ENCODE peak calls at places on chromosomes 3 and 15, in seven cellular contexts. One of them, this sample, is unnamed.

GRCh38 chr15:51243774-51244173 is 94.6 kb downstream of the CYP19A1 start:
- DNase-seq in astrocyte of the spinal cord: peak
- DNase-seq in heart right ventricle: no peak
- DNase-seq in cardiac fibroblast: no peak
- DNase-seq in PC-3: peak
- DNase-seq in HL-60: no peak
- DNase-seq in fibroblast of pulmonary artery: no peak
- DNase-seq in this sample: peak

GRCh38 chr15:60134609-60135008 is 130.5 kb downstream of the FOXB1 start:
- DNase-seq in astrocyte of the spinal cord: no peak
- DNase-seq in heart right ventricle: no peak
- DNase-seq in cardiac fibroblast: no peak
- DNase-seq in PC-3: peak
- DNase-seq in HL-60: no peak
- DNase-seq in fibroblast of pulmonary artery: no peak
- DNase-seq in this sample: peak

GRCh38 chr3:66751842-66752241 is 246.3 kb upstream of the KBTBD8 start:
- DNase-seq in astrocyte of the spinal cord: no peak
- DNase-seq in heart right ventricle: no peak
- DNase-seq in cardiac fibroblast: no peak
- DNase-seq in PC-3: no peak
- DNase-seq in HL-60: no peak
- DNase-seq in fibroblast of pulmonary artery: no peak
- DNase-seq in this sample: no peak

GRCh38 chr3:29185706-29186105 is 95.2 kb upstream of the RBMS3 start:
- DNase-seq in astrocyte of the spinal cord: no peak
- DNase-seq in heart right ventricle: no peak
- DNase-seq in cardiac fibroblast: no peak
- DNase-seq in PC-3: peak
- DNase-seq in HL-60: no peak
- DNase-seq in fibroblast of pulmonary artery: no peak
- DNase-seq in this sample: no peak

GRCh38 chr15:34609658-34610057 is 26.2 kb upstream of the GOLGA8B start:
- DNase-seq in astrocyte of the spinal cord: no peak
- DNase-seq in heart right ventricle: no peak
- DNase-seq in cardiac fibroblast: no peak
- DNase-seq in PC-3: no peak
- DNase-seq in HL-60: peak
- DNase-seq in fibroblast of pulmonary artery: no peak
- DNase-seq in this sample: no peak

GRCh38 chr15:74225928-74226327 is 10.2 kb upstream of the CCDC33 start:
- DNase-seq in astrocyte of the spinal cord: no peak
- DNase-seq in heart right ventricle: no peak
- DNase-seq in cardiac fibroblast: no peak
- DNase-seq in PC-3: no peak
- DNase-seq in HL-60: no peak
- DNase-seq in fibroblast of pulmonary artery: no peak
- DNase-seq in this sample: no peak

GRCh38 chr15:76730262-76730661 is 174.9 kb downstream of the SCAPER start:
- DNase-seq in astrocyte of the spinal cord: peak
- DNase-seq in heart right ventricle: no peak
- DNase-seq in cardiac fibroblast: peak
- DNase-seq in PC-3: no peak
- DNase-seq in HL-60: no peak
- DNase-seq in fibroblast of pulmonary artery: peak
- DNase-seq in this sample: no peak

GRCh38 chr15:95086543-95087252 is 855.3 kb downstream of the MCTP2 start:
- DNase-seq in astrocyte of the spinal cord: peak
- DNase-seq in heart right ventricle: peak
- DNase-seq in cardiac fibroblast: peak
- DNase-seq in PC-3: no peak
- DNase-seq in HL-60: no peak
- DNase-seq in fibroblast of pulmonary artery: peak
- DNase-seq in this sample: peak

GRCh38 chr3:127037971-127038446 is 55.1 kb downstream of the PLXNA1 start:
- DNase-seq in astrocyte of the spinal cord: no peak
- DNase-seq in heart right ventricle: no peak
- DNase-seq in cardiac fibroblast: no peak
- DNase-seq in PC-3: no peak
- DNase-seq in HL-60: no peak
- DNase-seq in fibroblast of pulmonary artery: no peak
- DNase-seq in this sample: no peak

GRCh38 chr3:39255503-39256325 is 24.1 kb downstream of the CX3CR1 start:
- DNase-seq in astrocyte of the spinal cord: no peak
- DNase-seq in heart right ventricle: peak
- DNase-seq in cardiac fibroblast: no peak
- DNase-seq in PC-3: no peak
- DNase-seq in HL-60: peak
- DNase-seq in fibroblast of pulmonary artery: no peak
- DNase-seq in this sample: no peak

GRCh38 chr3:46461971-46462910 is 2.5 kb downstream of the LTF start:
- DNase-seq in astrocyte of the spinal cord: no peak
- DNase-seq in heart right ventricle: no peak
- DNase-seq in cardiac fibroblast: no peak
- DNase-seq in PC-3: peak
- DNase-seq in HL-60: peak
- DNase-seq in fibroblast of pulmonary artery: peak
- DNase-seq in this sample: peak

GRCh38 chr3:9012521-9012920 is 49.2 kb upstream of the RAD18 start:
- DNase-seq in astrocyte of the spinal cord: no peak
- DNase-seq in heart right ventricle: no peak
- DNase-seq in cardiac fibroblast: no peak
- DNase-seq in PC-3: peak
- DNase-seq in HL-60: no peak
- DNase-seq in fibroblast of pulmonary artery: no peak
- DNase-seq in this sample: no peak

GRCh38 chr3:141796436-141797166 is 33.4 kb downstream of the GRK7 start:
- DNase-seq in astrocyte of the spinal cord: peak
- DNase-seq in heart right ventricle: no peak
- DNase-seq in cardiac fibroblast: peak
- DNase-seq in PC-3: no peak
- DNase-seq in HL-60: peak
- DNase-seq in fibroblast of pulmonary artery: no peak
- DNase-seq in this sample: no peak

GRCh38 chr15:92813440-92813839 is 86.7 kb upstream of the CHD2 start:
- DNase-seq in astrocyte of the spinal cord: no peak
- DNase-seq in heart right ventricle: no peak
- DNase-seq in cardiac fibroblast: no peak
- DNase-seq in PC-3: no peak
- DNase-seq in HL-60: no peak
- DNase-seq in fibroblast of pulmonary artery: no peak
- DNase-seq in this sample: no peak

GRCh38 chr15:70559223-70559823 is 204.0 kb downstream of the UACA start:
- DNase-seq in astrocyte of the spinal cord: peak
- DNase-seq in heart right ventricle: peak
- DNase-seq in cardiac fibroblast: peak
- DNase-seq in PC-3: no peak
- DNase-seq in HL-60: peak
- DNase-seq in fibroblast of pulmonary artery: peak
- DNase-seq in this sample: no peak

GRCh38 chr3:134682196-134682880 is 31.5 kb upstream of the KY start:
- DNase-seq in astrocyte of the spinal cord: no peak
- DNase-seq in heart right ventricle: no peak
- DNase-seq in cardiac fibroblast: no peak
- DNase-seq in PC-3: no peak
- DNase-seq in HL-60: no peak
- DNase-seq in fibroblast of pulmonary artery: no peak
- DNase-seq in this sample: no peak

GRCh38 chr3:12902181-12902999 is 61.0 kb upstream of the RPL32 start:
- DNase-seq in astrocyte of the spinal cord: no peak
- DNase-seq in heart right ventricle: no peak
- DNase-seq in cardiac fibroblast: no peak
- DNase-seq in PC-3: no peak
- DNase-seq in HL-60: peak
- DNase-seq in fibroblast of pulmonary artery: no peak
- DNase-seq in this sample: no peak

GRCh38 chr15:29569533-29570092 is 252.7 kb downstream of the TJP1 start:
- DNase-seq in astrocyte of the spinal cord: no peak
- DNase-seq in heart right ventricle: no peak
- DNase-seq in cardiac fibroblast: no peak
- DNase-seq in PC-3: no peak
- DNase-seq in HL-60: no peak
- DNase-seq in fibroblast of pulmonary artery: no peak
- DNase-seq in this sample: no peak

GRCh38 chr3:105827959-105828358 is 40.9 kb downstream of the CBLB start:
- DNase-seq in astrocyte of the spinal cord: peak
- DNase-seq in heart right ventricle: peak
- DNase-seq in cardiac fibroblast: peak
- DNase-seq in PC-3: peak
- DNase-seq in HL-60: no peak
- DNase-seq in fibroblast of pulmonary artery: peak
- DNase-seq in this sample: peak

GRCh38 chr15:33068007-33068441 is 126.5 kb downstream of the FMN1 start:
- DNase-seq in astrocyte of the spinal cord: peak
- DNase-seq in heart right ventricle: peak
- DNase-seq in cardiac fibroblast: no peak
- DNase-seq in PC-3: peak
- DNase-seq in HL-60: peak
- DNase-seq in fibroblast of pulmonary artery: no peak
- DNase-seq in this sample: peak

GRCh38 chr15:29821416-29822099 is 710 bp downstream of the TJP1 start:
- DNase-seq in astrocyte of the spinal cord: peak
- DNase-seq in heart right ventricle: peak
- DNase-seq in cardiac fibroblast: peak
- DNase-seq in PC-3: peak
- DNase-seq in HL-60: no peak
- DNase-seq in fibroblast of pulmonary artery: peak
- DNase-seq in this sample: peak

GRCh38 chr3:12967751-12968209 is 105.4 kb downstream of the IQSEC1 start:
- DNase-seq in astrocyte of the spinal cord: peak
- DNase-seq in heart right ventricle: peak
- DNase-seq in cardiac fibroblast: peak
- DNase-seq in PC-3: peak
- DNase-seq in HL-60: peak
- DNase-seq in fibroblast of pulmonary artery: peak
- DNase-seq in this sample: peak

DNA sequence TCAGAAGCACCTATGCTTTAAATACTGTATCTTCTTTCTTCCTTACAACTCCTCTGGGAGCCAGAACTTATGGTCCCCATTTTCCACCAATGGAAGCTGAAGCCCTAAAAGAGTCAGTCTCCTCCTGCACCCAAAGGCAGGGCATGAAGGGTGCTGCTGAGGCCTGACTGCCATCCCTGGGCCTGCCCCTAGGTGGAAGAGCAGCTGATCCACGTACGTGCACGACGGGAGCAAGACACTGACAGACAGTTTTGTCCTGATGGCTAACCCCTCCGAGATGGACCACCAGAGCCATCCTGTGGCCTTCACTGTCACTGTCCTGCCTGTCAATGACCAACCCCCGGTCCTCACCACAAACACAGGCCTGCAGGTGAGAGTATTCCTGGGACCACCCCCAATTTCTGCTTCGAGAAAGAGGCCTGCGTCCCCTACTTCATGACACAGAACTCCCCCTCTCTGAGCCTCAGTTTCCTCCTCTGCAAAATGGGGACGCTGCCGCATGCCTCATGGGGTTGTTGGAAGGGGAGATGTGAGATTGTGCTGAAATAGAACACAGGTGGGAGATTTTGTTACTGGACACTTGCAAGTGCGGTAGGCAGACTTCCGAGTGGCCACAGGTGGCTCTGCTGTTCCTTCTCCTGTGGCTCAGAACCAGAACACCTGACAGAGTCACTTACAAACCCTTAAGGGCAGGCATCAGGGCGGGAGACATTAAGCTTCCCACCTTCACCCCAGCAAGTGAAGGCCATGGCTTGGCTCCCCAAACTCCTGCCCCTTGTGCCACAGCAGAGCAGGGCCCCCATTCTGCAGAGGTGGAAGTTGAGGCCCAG is 175.4 kb downstream of the TBC1D2B start:
- DNase-seq in astrocyte of the spinal cord: no peak
- DNase-seq in heart right ventricle: no peak
- DNase-seq in cardiac fibroblast: no peak
- DNase-seq in PC-3: no peak
- DNase-seq in HL-60: no peak
- DNase-seq in fibroblast of pulmonary artery: no peak
- DNase-seq in this sample: no peak
- TF ChIP-seq CTCF in astrocyte of the spinal cord: peak
- TF ChIP-seq CTCF in heart right ventricle: no peak
- TF ChIP-seq CTCF in cardiac fibroblast: peak
- TF ChIP-seq CTCF in PC-3: peak
- TF ChIP-seq CTCF in HL-60: no peak
- TF ChIP-seq CTCF in fibroblast of pulmonary artery: peak
- TF ChIP-seq CTCF in this sample: peak

GRCh38 chr3:157906627-157907026 is 199.6 kb downstream of the SHOX2 start:
- DNase-seq in astrocyte of the spinal cord: no peak
- DNase-seq in heart right ventricle: no peak
- DNase-seq in cardiac fibroblast: peak
- DNase-seq in PC-3: peak
- DNase-seq in HL-60: no peak
- DNase-seq in fibroblast of pulmonary artery: peak
- DNase-seq in this sample: peak
- TF ChIP-seq CTCF in astrocyte of the spinal cord: peak
- TF ChIP-seq CTCF in heart right ventricle: no peak
- TF ChIP-seq CTCF in cardiac fibroblast: no peak
- TF ChIP-seq CTCF in PC-3: peak
- TF ChIP-seq CTCF in HL-60: no peak
- TF ChIP-seq CTCF in fibroblast of pulmonary artery: no peak
- TF ChIP-seq CTCF in this sample: no peak

DNA sequence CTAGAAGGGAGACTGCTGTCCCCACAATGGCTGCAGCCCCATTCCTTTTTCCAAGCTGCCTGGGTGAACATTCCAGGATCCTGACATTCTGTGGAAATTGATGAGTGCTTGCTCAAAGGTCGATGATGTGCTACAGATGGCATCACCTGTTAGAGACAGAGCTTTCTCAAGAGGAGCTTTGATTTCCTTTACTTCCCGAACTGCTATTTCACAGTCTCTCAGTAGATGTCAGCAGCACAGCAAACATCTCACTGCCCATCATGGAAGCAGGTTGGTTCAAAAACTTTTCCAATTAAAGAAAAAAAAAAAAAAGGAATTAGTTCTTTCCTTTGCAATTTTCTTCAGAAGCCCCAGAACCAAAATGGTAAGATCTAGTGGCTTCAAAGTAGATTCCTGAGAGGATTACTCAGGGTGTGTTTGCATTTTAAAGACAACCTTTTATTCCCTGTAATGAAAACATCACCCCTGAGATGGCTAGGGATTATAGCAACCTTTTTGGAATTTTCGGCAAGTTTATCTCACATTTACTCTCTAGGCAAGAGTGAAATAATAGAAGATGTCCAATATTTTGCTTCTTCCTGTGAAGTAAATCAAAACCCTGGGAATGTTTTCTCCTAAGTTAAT is 44.8 kb downstream of the POLR2M start:
- DNase-seq in astrocyte of the spinal cord: peak
- DNase-seq in heart right ventricle: no peak
- DNase-seq in cardiac fibroblast: peak
- DNase-seq in PC-3: peak
- DNase-seq in HL-60: no peak
- DNase-seq in fibroblast of pulmonary artery: peak
- DNase-seq in this sample: peak
- TF ChIP-seq CTCF in astrocyte of the spinal cord: peak
- TF ChIP-seq CTCF in heart right ventricle: peak
- TF ChIP-seq CTCF in cardiac fibroblast: peak
- TF ChIP-seq CTCF in PC-3: peak
- TF ChIP-seq CTCF in HL-60: peak
- TF ChIP-seq CTCF in fibroblast of pulmonary artery: peak
- TF ChIP-seq CTCF in this sample: peak

GRCh38 chr3:31853580-31853979 is 127.5 kb downstream of the OSBPL10 start:
- DNase-seq in astrocyte of the spinal cord: no peak
- DNase-seq in heart right ventricle: no peak
- DNase-seq in cardiac fibroblast: no peak
- DNase-seq in PC-3: no peak
- DNase-seq in HL-60: no peak
- DNase-seq in fibroblast of pulmonary artery: no peak
- DNase-seq in this sample: no peak
- TF ChIP-seq CTCF in astrocyte of the spinal cord: no peak
- TF ChIP-seq CTCF in heart right ventricle: no peak
- TF ChIP-seq CTCF in cardiac fibroblast: no peak
- TF ChIP-seq CTCF in PC-3: no peak
- TF ChIP-seq CTCF in HL-60: no peak
- TF ChIP-seq CTCF in fibroblast of pulmonary artery: no peak
- TF ChIP-seq CTCF in this sample: no peak